ENCODE peak calls at places on chromosome 13, in six cellular contexts. V is GM12892, Q is HepG2, D is H1, T is GM12878, H is K562. Z is an unnamed sample.

GRCh38 chr13:81171065-81171647 is 830.2 kb upstream of the SPRY2 start:
- DNase-seq in D (no peak), Q (peak), T (no peak), H (peak), V (no peak), Z (no peak)

GRCh38 chr13:75656590-75656989 is 20.5 kb downstream of the LMO7 start:
- DNase-seq in H (no peak), V (no peak), D (no peak), T (no peak), Q (no peak), Z (no peak)

GRCh38 chr13:92767468-92767867 is 459.1 kb upstream of the GPC6 start:
- DNase-seq in V (no peak), T (no peak), Q (no peak), D (no peak), H (no peak), Z (no peak)

GRCh38 chr13:29594310-29594709 is 1.2 kb downstream of the SLC7A1 start:
- DNase-seq in Q (peak), T (peak), D (no peak), H (peak), V (peak), Z (peak)

GRCh38 chr13:75417006-75417384 is 65.0 kb downstream of the TBC1D4 start:
- DNase-seq in D (no peak), Q (no peak), H (no peak), V (no peak), T (no peak), Z (no peak)

GRCh38 chr13:47679391-47679790 is 321.7 kb downstream of the SUCLA2 start:
- DNase-seq in Q (no peak), D (no peak), V (no peak), T (no peak), H (no peak), Z (no peak)

GRCh38 chr13:108859202-108860012 is 230.0 kb downstream of the MYO16 start:
- DNase-seq in T (no peak), Q (no peak), V (no peak), D (no peak), H (no peak), Z (no peak)

GRCh38 chr13:111326621-111326965 is 6.2 kb downstream of the TEX29 start:
- DNase-seq in T (no peak), D (no peak), V (no peak), Q (no peak), H (no peak), Z (no peak)

GRCh38 chr13:48178126-48178525 is 54.9 kb upstream of the ITM2B start:
- DNase-seq in H (no peak), T (no peak), Q (no peak), V (no peak), D (no peak), Z (no peak)

GRCh38 chr13:30551194-30551593 is 66.5 kb upstream of the USPL1 start:
- DNase-seq in V (no peak), D (no peak), H (peak), T (no peak), Q (peak), Z (no peak)

GRCh38 chr13:48319458-48320395 is 16.2 kb downstream of the RB1 start:
- DNase-seq in V (no peak), D (no peak), T (no peak), H (no peak), Q (no peak), Z (no peak)

GRCh38 chr13:98372886-98373285 is 195.8 kb upstream of the RNF113B start:
- DNase-seq in T (no peak), Q (no peak), H (no peak), V (no peak), D (no peak), Z (no peak)

GRCh38 chr13:49330546-49330864 is 82.8 kb downstream of the CDADC1 start:
- DNase-seq in H (no peak), D (no peak), T (no peak), V (no peak), Q (no peak), Z (no peak)

GRCh38 chr13:42804244-42804868 is 23.0 kb downstream of the FAM216B start:
- DNase-seq in V (no peak), T (no peak), D (no peak), H (no peak), Q (no peak), Z (no peak)

GRCh38 chr13:101401196-101401595 is 15.1 kb downstream of the NALCN start:
- DNase-seq in D (no peak), Q (no peak), T (no peak), V (no peak), H (no peak), Z (no peak)

GRCh38 chr13:103694033-103694432 is 627.8 kb upstream of the SLC10A2 start:
- DNase-seq in T (no peak), H (no peak), V (no peak), Q (no peak), D (peak), Z (no peak)

GRCh38 chr13:37870489-37870845 is 895 bp upstream of the TRPC4 start:
- DNase-seq in H (no peak), V (no peak), D (no peak), T (no peak), Q (no peak), Z (no peak)

GRCh38 chr13:25231537-25231936 is 55.8 kb downstream of the MTMR6 start:
- DNase-seq in Q (no peak), T (no peak), D (no peak), H (peak), V (no peak), Z (no peak)

GRCh38 chr13:60164490-60164889 is 762 bp upstream of the DIAPH3 start:
- DNase-seq in Q (no peak), D (no peak), V (no peak), H (no peak), T (no peak), Z (no peak)

GRCh38 chr13:40115456-40115855 is 460.0 kb downstream of the COG6 start:
- DNase-seq in V (no peak), Q (no peak), T (no peak), D (no peak), H (no peak), Z (no peak)

GRCh38 chr13:26719356-26719945 is 41.1 kb downstream of the GPR12 start:
- DNase-seq in V (no peak), H (peak), D (no peak), T (no peak), Q (no peak), Z (no peak)

GRCh38 chr13:109256866-109257760 is 529.3 kb downstream of the IRS2 start:
- DNase-seq in D (no peak), Q (peak), H (no peak), V (no peak), T (no peak), Z (no peak)

GRCh38 chr13:21837841-21838551 is 167.1 kb downstream of the FGF9 start:
- DNase-seq in V (no peak), D (no peak), T (no peak), Q (peak), H (no peak), Z (no peak)

DNA sequence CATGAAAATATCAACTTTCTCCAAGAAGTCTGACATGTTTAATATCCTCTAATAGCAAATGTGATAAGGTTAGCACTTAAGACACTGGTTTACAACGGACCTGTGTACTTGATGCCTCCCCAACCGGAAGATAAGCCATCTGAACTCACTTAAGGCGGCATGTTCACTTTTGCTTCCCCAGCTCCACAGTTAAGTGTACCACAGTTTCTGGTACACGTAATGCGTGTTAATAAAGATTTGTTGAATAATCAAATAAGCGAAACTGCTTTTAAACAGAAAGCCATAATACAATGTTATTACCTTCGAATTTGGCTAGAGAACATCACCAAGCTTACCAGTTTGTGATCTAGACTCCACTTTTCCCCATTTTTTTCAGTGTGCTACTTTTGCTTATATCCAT is 1.4 kb upstream of the PAN3 start:
- DNase-seq in T (no peak), D (no peak), Q (no peak), V (peak), H (peak), Z (no peak)
- TF ChIP-seq TAF1 in T (no peak), D (no peak), Q (no peak), V (no peak), H (no peak), Z (no peak)

DNA sequence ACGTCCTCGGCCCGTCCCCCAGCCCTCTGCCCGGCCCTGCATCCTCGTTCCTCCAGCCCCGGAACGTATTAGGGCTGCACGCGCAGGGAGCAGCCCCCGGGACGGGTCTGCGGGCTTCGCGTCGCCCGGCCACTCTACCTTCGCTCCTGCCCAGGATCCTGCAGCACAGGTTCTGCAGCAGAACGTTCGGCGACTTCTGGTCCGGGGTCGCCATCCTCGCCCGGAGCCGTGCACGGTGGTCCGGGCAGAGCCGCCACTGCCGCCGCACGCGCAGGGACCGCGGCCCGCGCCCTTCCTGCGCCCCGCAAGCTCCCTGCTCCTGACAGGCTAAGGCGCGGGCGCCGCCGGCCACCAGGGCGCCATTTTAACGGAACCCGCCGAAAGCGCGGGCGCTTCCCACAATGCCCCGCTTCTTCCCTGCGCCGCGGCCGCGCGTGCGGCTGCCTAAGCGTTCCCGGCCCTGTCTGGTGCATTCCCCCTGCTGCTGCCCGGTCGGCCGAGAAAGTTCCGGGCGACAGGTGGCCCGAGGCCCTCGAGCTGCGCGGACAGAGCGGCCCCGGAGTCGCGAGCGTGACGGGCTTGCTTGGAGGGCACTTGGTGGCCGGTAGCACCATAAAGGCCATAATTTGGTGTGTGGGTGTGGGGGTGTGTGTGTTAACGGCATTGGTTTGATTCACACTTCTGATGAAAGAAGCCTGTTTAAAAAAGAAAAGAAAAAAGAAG is at the start of gene TUBGCP3:
- DNase-seq in Q (peak), V (peak), D (no peak), H (peak), T (no peak), Z (peak)
- TF ChIP-seq POLR2A in Q (peak), V (peak), D (peak), H (peak), T (peak), Z (peak)

GRCh38 chr13:97275265-97275664 is 53.1 kb downstream of the MBNL2 start:
- DNase-seq in D (no peak), V (no peak), T (no peak), Q (peak), H (no peak), Z (no peak)
- TF ChIP-seq POLR2AphosphoS5 in D (no peak), V (no peak), T (no peak), Q (no peak), H (no peak), Z (no peak)

GRCh38 chr13:110262082-110262436 is 44.9 kb downstream of the COL4A1 start:
- DNase-seq in V (no peak), T (no peak), D (no peak), Q (no peak), H (no peak), Z (no peak)
- TF ChIP-seq TAF1 in V (no peak), T (no peak), D (no peak), Q (no peak), H (no peak), Z (no peak)

DNA sequence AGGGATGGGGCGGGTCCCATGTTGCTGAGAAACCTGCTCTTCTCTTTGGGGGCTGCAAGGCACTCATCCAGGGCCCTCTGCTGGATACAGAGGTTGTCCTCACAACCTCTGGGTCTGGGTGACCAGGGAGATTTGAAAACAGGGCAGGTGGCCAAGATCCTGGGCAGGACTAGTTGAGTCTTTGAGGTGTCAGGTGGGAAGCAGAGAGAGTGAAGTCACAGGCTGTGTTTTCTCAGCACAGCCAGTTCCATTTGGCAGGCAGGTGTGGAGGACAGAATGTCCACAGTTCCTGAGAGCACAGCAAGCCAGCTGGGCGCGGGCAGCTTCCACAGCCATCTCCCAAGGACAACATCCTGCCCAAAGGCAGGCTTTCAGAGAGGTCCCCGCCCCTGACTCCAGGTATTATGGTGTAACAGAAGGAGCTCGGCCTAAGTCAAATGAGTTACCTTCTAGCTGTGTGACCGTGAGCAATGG is 118.8 kb downstream of the NUFIP1 start:
- DNase-seq in T (no peak), H (no peak), Q (no peak), D (no peak), V (no peak), Z (no peak)
- TF ChIP-seq POLR2A in T (no peak), H (no peak), Q (no peak), D (no peak), V (no peak), Z (no peak)

GRCh38 chr13:20714563-20715339 is 11.3 kb downstream of the IL17D start:
- DNase-seq in H (no peak), D (no peak), T (no peak), V (no peak), Q (no peak), Z (no peak)
- TF ChIP-seq POLR2AphosphoS5 in H (no peak), D (no peak), T (no peak), V (no peak), Q (no peak), Z (no peak)

Z was measured in GM12891.